ENCODE peak calls at places on chromosomes 7 and 10, in six cellular contexts. One of them, this sample, is unnamed.

GRCh38 chr7:64887756-64888508 is 15.1 kb upstream of the ZNF273 start:
- DNase-seq in DND-41: no peak
- DNase-seq in fibroblast of lung: no peak
- DNase-seq in mammary epithelial cell: no peak
- DNase-seq in astrocyte: no peak
- DNase-seq in SK-N-SH: peak
- DNase-seq in this sample: peak

GRCh38 chr10:27041196-27041595 is 59.1 kb downstream of the ANKRD26 start:
- DNase-seq in DND-41: no peak
- DNase-seq in fibroblast of lung: no peak
- DNase-seq in mammary epithelial cell: no peak
- DNase-seq in astrocyte: peak
- DNase-seq in SK-N-SH: no peak
- DNase-seq in this sample: no peak

GRCh38 chr10:33341638-33342037 is 7.2 kb upstream of the NRP1 start:
- DNase-seq in DND-41: no peak
- DNase-seq in fibroblast of lung: peak
- DNase-seq in mammary epithelial cell: peak
- DNase-seq in astrocyte: peak
- DNase-seq in SK-N-SH: no peak
- DNase-seq in this sample: no peak

GRCh38 chr7:82572195-82572880 is 128.8 kb upstream of the CACNA2D1 start:
- DNase-seq in DND-41: peak
- DNase-seq in fibroblast of lung: peak
- DNase-seq in mammary epithelial cell: peak
- DNase-seq in astrocyte: peak
- DNase-seq in SK-N-SH: peak
- DNase-seq in this sample: peak

GRCh38 chr7:85829817-85830432 is 643.1 kb upstream of the SEMA3D start:
- DNase-seq in DND-41: no peak
- DNase-seq in fibroblast of lung: peak
- DNase-seq in mammary epithelial cell: no peak
- DNase-seq in astrocyte: no peak
- DNase-seq in SK-N-SH: peak
- DNase-seq in this sample: no peak

GRCh38 chr7:50618281-50618680 is 53.1 kb upstream of the DDC start:
- DNase-seq in DND-41: no peak
- DNase-seq in fibroblast of lung: no peak
- DNase-seq in mammary epithelial cell: no peak
- DNase-seq in astrocyte: no peak
- DNase-seq in SK-N-SH: no peak
- DNase-seq in this sample: no peak

GRCh38 chr7:151211155-151211772 is 976 bp upstream of the H2BK1 start:
- DNase-seq in DND-41: no peak
- DNase-seq in fibroblast of lung: no peak
- DNase-seq in mammary epithelial cell: no peak
- DNase-seq in astrocyte: no peak
- DNase-seq in SK-N-SH: no peak
- DNase-seq in this sample: no peak

GRCh38 chr7:78959471-78959870 is 494.0 kb downstream of the MAGI2 start:
- DNase-seq in DND-41: no peak
- DNase-seq in fibroblast of lung: no peak
- DNase-seq in mammary epithelial cell: no peak
- DNase-seq in astrocyte: peak
- DNase-seq in SK-N-SH: no peak
- DNase-seq in this sample: no peak

GRCh38 chr7:48033922-48034321 is 1.4 kb upstream of the C7orf57 start:
- DNase-seq in DND-41: no peak
- DNase-seq in fibroblast of lung: no peak
- DNase-seq in mammary epithelial cell: no peak
- DNase-seq in astrocyte: no peak
- DNase-seq in SK-N-SH: no peak
- DNase-seq in this sample: no peak

GRCh38 chr10:55550241-55550640 is 749.2 kb upstream of the PCDH15 start:
- DNase-seq in DND-41: no peak
- DNase-seq in fibroblast of lung: peak
- DNase-seq in mammary epithelial cell: peak
- DNase-seq in astrocyte: peak
- DNase-seq in SK-N-SH: no peak
- DNase-seq in this sample: no peak

GRCh38 chr7:110373514-110374258 is 717.2 kb upstream of the LRRN3 start:
- DNase-seq in DND-41: no peak
- DNase-seq in fibroblast of lung: peak
- DNase-seq in mammary epithelial cell: no peak
- DNase-seq in astrocyte: peak
- DNase-seq in SK-N-SH: no peak
- DNase-seq in this sample: peak

GRCh38 chr10:90813592-90814365 is 44.1 kb downstream of the HTR7 start:
- DNase-seq in DND-41: no peak
- DNase-seq in fibroblast of lung: no peak
- DNase-seq in mammary epithelial cell: peak
- DNase-seq in astrocyte: peak
- DNase-seq in SK-N-SH: no peak
- DNase-seq in this sample: no peak

GRCh38 chr10:48245977-48246376 is 28.5 kb downstream of the FRMPD2 start:
- DNase-seq in DND-41: no peak
- DNase-seq in fibroblast of lung: no peak
- DNase-seq in mammary epithelial cell: no peak
- DNase-seq in astrocyte: no peak
- DNase-seq in SK-N-SH: no peak
- DNase-seq in this sample: no peak

GRCh38 chr7:5528071-5528814 is 104.6 kb upstream of the TNRC18 start:
- DNase-seq in DND-41: peak
- DNase-seq in fibroblast of lung: peak
- DNase-seq in mammary epithelial cell: peak
- DNase-seq in astrocyte: no peak
- DNase-seq in SK-N-SH: no peak
- DNase-seq in this sample: peak

GRCh38 chr10:85623342-85623741 is 743.3 kb downstream of the GRID1 start:
- DNase-seq in DND-41: no peak
- DNase-seq in fibroblast of lung: no peak
- DNase-seq in mammary epithelial cell: no peak
- DNase-seq in astrocyte: no peak
- DNase-seq in SK-N-SH: no peak
- DNase-seq in this sample: no peak

GRCh38 chr10:92517034-92517655 is 56.7 kb downstream of the IDE start:
- DNase-seq in DND-41: peak
- DNase-seq in fibroblast of lung: peak
- DNase-seq in mammary epithelial cell: peak
- DNase-seq in astrocyte: peak
- DNase-seq in SK-N-SH: peak
- DNase-seq in this sample: peak

GRCh38 chr10:3429651-3430050 is 257.1 kb upstream of the PITRM1 start:
- DNase-seq in DND-41: no peak
- DNase-seq in fibroblast of lung: no peak
- DNase-seq in mammary epithelial cell: no peak
- DNase-seq in astrocyte: no peak
- DNase-seq in SK-N-SH: no peak
- DNase-seq in this sample: no peak

GRCh38 chr7:128831994-128832879 is 2.0 kb downstream of the FLNC start:
- DNase-seq in DND-41: no peak
- DNase-seq in fibroblast of lung: peak
- DNase-seq in mammary epithelial cell: no peak
- DNase-seq in astrocyte: peak
- DNase-seq in SK-N-SH: peak
- DNase-seq in this sample: peak

GRCh38 chr10:48444266-48444665 is 137.8 kb downstream of the MAPK8 start:
- DNase-seq in DND-41: peak
- DNase-seq in fibroblast of lung: peak
- DNase-seq in mammary epithelial cell: peak
- DNase-seq in astrocyte: no peak
- DNase-seq in SK-N-SH: peak
- DNase-seq in this sample: peak

GRCh38 chr10:47361293-47361692 is 13.1 kb downstream of the RBP3 start:
- DNase-seq in DND-41: peak
- DNase-seq in fibroblast of lung: peak
- DNase-seq in mammary epithelial cell: no peak
- DNase-seq in astrocyte: no peak
- DNase-seq in SK-N-SH: peak
- DNase-seq in this sample: peak

GRCh38 chr10:69481280-69481679 is 30.0 kb downstream of the TSPAN15 start:
- DNase-seq in DND-41: no peak
- DNase-seq in fibroblast of lung: no peak
- DNase-seq in mammary epithelial cell: no peak
- DNase-seq in astrocyte: no peak
- DNase-seq in SK-N-SH: no peak
- DNase-seq in this sample: no peak
- H3K27ac ChIP-seq in DND-41: no peak
- H3K27ac ChIP-seq in fibroblast of lung: no peak
- H3K27ac ChIP-seq in mammary epithelial cell: no peak
- H3K27ac ChIP-seq in astrocyte: no peak
- H3K27ac ChIP-seq in SK-N-SH: no peak
- H3K27ac ChIP-seq in this sample: no peak

GRCh38 chr7:37112210-37112609 is 336.5 kb downstream of the ELMO1 start:
- DNase-seq in DND-41: no peak
- DNase-seq in fibroblast of lung: no peak
- DNase-seq in mammary epithelial cell: no peak
- DNase-seq in astrocyte: no peak
- DNase-seq in SK-N-SH: no peak
- DNase-seq in this sample: no peak
- H3K9ac ChIP-seq in DND-41: no peak
- H3K9ac ChIP-seq in fibroblast of lung: no peak
- H3K9ac ChIP-seq in mammary epithelial cell: no peak
- H3K9ac ChIP-seq in astrocyte: no peak
- H3K9ac ChIP-seq in SK-N-SH: no peak
- H3K9ac ChIP-seq in this sample: no peak

DNA sequence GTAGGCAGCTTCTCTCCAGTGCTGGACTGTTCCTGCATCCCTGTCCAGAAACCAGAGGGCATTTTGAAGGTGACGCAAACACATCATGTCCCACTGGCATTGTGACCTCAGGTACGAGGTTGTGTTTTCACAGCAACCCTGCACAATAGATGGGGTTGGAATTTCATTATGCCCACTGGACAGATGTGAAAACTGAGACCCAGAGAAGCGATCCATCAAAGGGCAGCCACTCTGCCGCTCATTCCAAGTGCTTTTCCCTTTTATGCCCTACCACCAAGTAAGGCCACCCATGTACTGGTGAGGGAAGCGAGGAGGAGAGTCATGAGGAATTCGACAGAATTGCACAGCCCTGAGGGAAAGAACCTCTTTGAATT is 63.3 kb downstream of the CALML3 start:
- DNase-seq in DND-41: no peak
- DNase-seq in fibroblast of lung: no peak
- DNase-seq in mammary epithelial cell: no peak
- DNase-seq in astrocyte: no peak
- DNase-seq in SK-N-SH: no peak
- DNase-seq in this sample: no peak
- H2AFZ ChIP-seq in DND-41: no peak
- H2AFZ ChIP-seq in fibroblast of lung: no peak
- H2AFZ ChIP-seq in mammary epithelial cell: no peak
- H2AFZ ChIP-seq in astrocyte: no peak
- H2AFZ ChIP-seq in SK-N-SH: no peak
- H2AFZ ChIP-seq in this sample: no peak

GRCh38 chr10:17216217-17216900 is 11.7 kb upstream of the VIM start:
- DNase-seq in DND-41: no peak
- DNase-seq in fibroblast of lung: peak
- DNase-seq in mammary epithelial cell: peak
- DNase-seq in astrocyte: peak
- DNase-seq in SK-N-SH: no peak
- DNase-seq in this sample: no peak

GRCh38 chr10:17214991-17215781 is 12.9 kb upstream of the VIM start:
- DNase-seq in DND-41: no peak
- DNase-seq in fibroblast of lung: peak
- DNase-seq in mammary epithelial cell: peak
- DNase-seq in astrocyte: peak
- DNase-seq in SK-N-SH: no peak
- DNase-seq in this sample: no peak

GRCh38 chr10:17216901-17217395 is 11.1 kb upstream of the VIM start:
- DNase-seq in DND-41: no peak
- DNase-seq in fibroblast of lung: no peak
- DNase-seq in mammary epithelial cell: no peak
- DNase-seq in astrocyte: no peak
- DNase-seq in SK-N-SH: no peak
- DNase-seq in this sample: no peak

GRCh38 chr10:17214486-17214885 is 13.0 kb upstream of the TRDMT1 start:
- DNase-seq in DND-41: no peak
- DNase-seq in fibroblast of lung: no peak
- DNase-seq in mammary epithelial cell: no peak
- DNase-seq in astrocyte: no peak
- DNase-seq in SK-N-SH: no peak
- DNase-seq in this sample: no peak

GRCh38 chr10:17215782-17216122 is 12.3 kb upstream of the VIM start:
- DNase-seq in DND-41: no peak
- DNase-seq in fibroblast of lung: no peak
- DNase-seq in mammary epithelial cell: no peak
- DNase-seq in astrocyte: no peak
- DNase-seq in SK-N-SH: no peak
- DNase-seq in this sample: no peak
- H3K27ac ChIP-seq in DND-41: no peak
- H3K27ac ChIP-seq in fibroblast of lung: peak
- H3K27ac ChIP-seq in mammary epithelial cell: peak
- H3K27ac ChIP-seq in astrocyte: peak
- H3K27ac ChIP-seq in SK-N-SH: peak
- H3K27ac ChIP-seq in this sample: no peak

DNA sequence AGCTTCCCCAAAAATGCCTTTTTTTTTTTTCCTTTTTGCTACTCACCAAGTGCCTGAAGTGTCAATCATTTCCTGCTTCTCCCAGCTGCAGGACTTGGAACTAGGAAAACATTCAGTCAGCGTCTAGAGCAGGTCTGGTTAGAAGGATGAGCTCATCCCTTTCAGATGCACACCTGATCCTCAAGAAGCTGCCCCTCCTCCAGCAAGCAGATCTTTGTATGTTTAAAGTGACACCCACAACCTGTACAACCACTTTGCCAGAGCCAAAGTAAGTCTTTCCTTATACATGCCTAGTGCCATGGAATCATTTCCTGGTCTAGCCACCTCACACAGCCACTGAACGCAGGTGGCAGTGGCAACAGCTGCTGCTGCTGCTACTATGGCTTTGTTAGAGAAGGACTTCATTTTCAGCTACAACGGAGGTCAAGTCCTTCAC is 10.4 kb upstream of the USP54 start:
- DNase-seq in DND-41: no peak
- DNase-seq in fibroblast of lung: no peak
- DNase-seq in mammary epithelial cell: peak
- DNase-seq in astrocyte: peak
- DNase-seq in SK-N-SH: no peak
- DNase-seq in this sample: no peak
- H3K9ac ChIP-seq in DND-41: no peak
- H3K9ac ChIP-seq in fibroblast of lung: no peak
- H3K9ac ChIP-seq in mammary epithelial cell: no peak
- H3K9ac ChIP-seq in astrocyte: no peak
- H3K9ac ChIP-seq in SK-N-SH: no peak
- H3K9ac ChIP-seq in this sample: no peak

This sample was measured in neural progenitor cell.